ENCODE peak calls at places on chromosomes 16 and 17, in nine cellular contexts. One of them, this sample, is unnamed.

GRCh38 chr16:49281843-49282642 is 405 bp upstream of the CBLN1 start:
- DNase-seq in NCI-H1105: peak; percentile 99
- DNase-seq in neural crest cell: peak; percentile 95
- DNase-seq in stimulated activated CD4-positive, alpha-beta T cell treated with anti-CD3 and anti-CD28 coated beads, Interleukin-1b, Interleukin-23, amount 100 ng/mL, for 48 hours: peak; percentile 79
- DNase-seq in amniotic stem cell: no peak
- DNase-seq in left cardiac atrium: peak; percentile 87
- DNase-seq in uterus: peak; percentile 47
- DNase-seq in occipital lobe: peak; percentile 86
- DNase-seq in IMR-90: peak; percentile 16
- DNase-seq in this sample: no peak

GRCh38 chr16:55686671-55687070 is 30.9 kb downstream of the SLC6A2 start:
- DNase-seq in NCI-H1105: no peak
- DNase-seq in occipital lobe: no peak
- DNase-seq in uterus: no peak
- DNase-seq in neural crest cell: no peak
- DNase-seq in stimulated activated CD4-positive, alpha-beta T cell treated with anti-CD3 and anti-CD28 coated beads, Interleukin-1b, Interleukin-23, amount 100 ng/mL, for 48 hours: no peak
- DNase-seq in left cardiac atrium: no peak
- DNase-seq in IMR-90: no peak
- DNase-seq in amniotic stem cell: no peak
- DNase-seq in this sample: no peak

GRCh38 chr17:19502517-19502916 is 31.1 kb upstream of the SLC47A1 start:
- DNase-seq in IMR-90: no peak
- DNase-seq in stimulated activated CD4-positive, alpha-beta T cell treated with anti-CD3 and anti-CD28 coated beads, Interleukin-1b, Interleukin-23, amount 100 ng/mL, for 48 hours: peak; percentile 61
- DNase-seq in left cardiac atrium: no peak
- DNase-seq in occipital lobe: no peak
- DNase-seq in NCI-H1105: no peak
- DNase-seq in amniotic stem cell: no peak
- DNase-seq in uterus: no peak
- DNase-seq in neural crest cell: no peak
- DNase-seq in this sample: no peak

GRCh38 chr16:86772671-86773338 is 194.5 kb downstream of the FOXL1 start:
- DNase-seq in NCI-H1105: no peak
- DNase-seq in occipital lobe: no peak
- DNase-seq in uterus: no peak
- DNase-seq in stimulated activated CD4-positive, alpha-beta T cell treated with anti-CD3 and anti-CD28 coated beads, Interleukin-1b, Interleukin-23, amount 100 ng/mL, for 48 hours: no peak
- DNase-seq in neural crest cell: no peak
- DNase-seq in IMR-90: peak; percentile 58
- DNase-seq in amniotic stem cell: peak; percentile 72
- DNase-seq in left cardiac atrium: no peak
- DNase-seq in this sample: peak; percentile 81

GRCh38 chr16:77290451-77291110 is 91.4 kb downstream of the SYCE1L start:
- DNase-seq in neural crest cell: no peak
- DNase-seq in NCI-H1105: peak; percentile 43
- DNase-seq in amniotic stem cell: no peak
- DNase-seq in IMR-90: peak; percentile 59
- DNase-seq in left cardiac atrium: no peak
- DNase-seq in uterus: no peak
- DNase-seq in stimulated activated CD4-positive, alpha-beta T cell treated with anti-CD3 and anti-CD28 coated beads, Interleukin-1b, Interleukin-23, amount 100 ng/mL, for 48 hours: no peak
- DNase-seq in occipital lobe: no peak
- DNase-seq in this sample: peak; percentile 14

GRCh38 chr17:82529914-82530300 is 10.4 kb downstream of the FOXK2 start:
- DNase-seq in neural crest cell: no peak
- DNase-seq in IMR-90: no peak
- DNase-seq in amniotic stem cell: no peak
- DNase-seq in occipital lobe: no peak
- DNase-seq in uterus: no peak
- DNase-seq in left cardiac atrium: no peak
- DNase-seq in stimulated activated CD4-positive, alpha-beta T cell treated with anti-CD3 and anti-CD28 coated beads, Interleukin-1b, Interleukin-23, amount 100 ng/mL, for 48 hours: no peak
- DNase-seq in NCI-H1105: no peak
- DNase-seq in this sample: no peak

GRCh38 chr16:64254443-64255367 is 867.2 kb downstream of the CDH11 start:
- DNase-seq in stimulated activated CD4-positive, alpha-beta T cell treated with anti-CD3 and anti-CD28 coated beads, Interleukin-1b, Interleukin-23, amount 100 ng/mL, for 48 hours: no peak
- DNase-seq in left cardiac atrium: no peak
- DNase-seq in neural crest cell: no peak
- DNase-seq in uterus: no peak
- DNase-seq in NCI-H1105: no peak
- DNase-seq in occipital lobe: no peak
- DNase-seq in amniotic stem cell: no peak
- DNase-seq in IMR-90: no peak
- DNase-seq in this sample: no peak

GRCh38 chr16:11034005-11034404 is 89.6 kb downstream of the CLEC16A start:
- DNase-seq in amniotic stem cell: no peak
- DNase-seq in NCI-H1105: no peak
- DNase-seq in occipital lobe: no peak
- DNase-seq in IMR-90: peak; percentile 92
- DNase-seq in neural crest cell: no peak
- DNase-seq in stimulated activated CD4-positive, alpha-beta T cell treated with anti-CD3 and anti-CD28 coated beads, Interleukin-1b, Interleukin-23, amount 100 ng/mL, for 48 hours: no peak
- DNase-seq in left cardiac atrium: no peak
- DNase-seq in uterus: peak; percentile 63
- DNase-seq in this sample: peak; percentile 96

GRCh38 chr16:27485811-27486210 is 63.9 kb downstream of the GTF3C1 start:
- DNase-seq in amniotic stem cell: no peak
- DNase-seq in left cardiac atrium: no peak
- DNase-seq in NCI-H1105: no peak
- DNase-seq in IMR-90: no peak
- DNase-seq in neural crest cell: no peak
- DNase-seq in stimulated activated CD4-positive, alpha-beta T cell treated with anti-CD3 and anti-CD28 coated beads, Interleukin-1b, Interleukin-23, amount 100 ng/mL, for 48 hours: no peak
- DNase-seq in occipital lobe: no peak
- DNase-seq in uterus: no peak
- DNase-seq in this sample: no peak

GRCh38 chr16:2216330-2216729 is 1.7 kb upstream of the PGP start:
- DNase-seq in left cardiac atrium: no peak
- DNase-seq in occipital lobe: no peak
- DNase-seq in NCI-H1105: no peak
- DNase-seq in uterus: no peak
- DNase-seq in neural crest cell: no peak
- DNase-seq in stimulated activated CD4-positive, alpha-beta T cell treated with anti-CD3 and anti-CD28 coated beads, Interleukin-1b, Interleukin-23, amount 100 ng/mL, for 48 hours: no peak
- DNase-seq in IMR-90: no peak
- DNase-seq in amniotic stem cell: no peak
- DNase-seq in this sample: no peak

GRCh38 chr17:51711581-51711980 is 446.9 kb downstream of the CA10 start:
- DNase-seq in IMR-90: no peak
- DNase-seq in neural crest cell: no peak
- DNase-seq in stimulated activated CD4-positive, alpha-beta T cell treated with anti-CD3 and anti-CD28 coated beads, Interleukin-1b, Interleukin-23, amount 100 ng/mL, for 48 hours: no peak
- DNase-seq in NCI-H1105: no peak
- DNase-seq in left cardiac atrium: no peak
- DNase-seq in amniotic stem cell: no peak
- DNase-seq in uterus: no peak
- DNase-seq in occipital lobe: no peak
- DNase-seq in this sample: no peak

GRCh38 chr17:76318586-76318985 is 10.5 kb upstream of the QRICH2 start:
- DNase-seq in stimulated activated CD4-positive, alpha-beta T cell treated with anti-CD3 and anti-CD28 coated beads, Interleukin-1b, Interleukin-23, amount 100 ng/mL, for 48 hours: no peak
- DNase-seq in NCI-H1105: no peak
- DNase-seq in left cardiac atrium: no peak
- DNase-seq in neural crest cell: no peak
- DNase-seq in uterus: no peak
- DNase-seq in amniotic stem cell: no peak
- DNase-seq in IMR-90: peak; percentile 85
- DNase-seq in occipital lobe: no peak
- DNase-seq in this sample: no peak

GRCh38 chr16:27398894-27399853 is 2.8 kb upstream of the IL21R start:
- DNase-seq in uterus: no peak
- DNase-seq in stimulated activated CD4-positive, alpha-beta T cell treated with anti-CD3 and anti-CD28 coated beads, Interleukin-1b, Interleukin-23, amount 100 ng/mL, for 48 hours: no peak
- DNase-seq in NCI-H1105: no peak
- DNase-seq in amniotic stem cell: no peak
- DNase-seq in left cardiac atrium: no peak
- DNase-seq in occipital lobe: no peak
- DNase-seq in IMR-90: no peak
- DNase-seq in neural crest cell: no peak
- DNase-seq in this sample: no peak

GRCh38 chr17:55897301-55897700 is 146.4 kb downstream of the PCTP start:
- DNase-seq in neural crest cell: no peak
- DNase-seq in amniotic stem cell: no peak
- DNase-seq in uterus: peak; percentile 21
- DNase-seq in NCI-H1105: no peak
- DNase-seq in left cardiac atrium: peak; percentile 39
- DNase-seq in IMR-90: no peak
- DNase-seq in occipital lobe: no peak
- DNase-seq in stimulated activated CD4-positive, alpha-beta T cell treated with anti-CD3 and anti-CD28 coated beads, Interleukin-1b, Interleukin-23, amount 100 ng/mL, for 48 hours: no peak
- DNase-seq in this sample: no peak

GRCh38 chr17:61770752-61771533 is 92.4 kb downstream of the BRIP1 start:
- DNase-seq in uterus: no peak
- DNase-seq in occipital lobe: no peak
- DNase-seq in NCI-H1105: no peak
- DNase-seq in amniotic stem cell: no peak
- DNase-seq in stimulated activated CD4-positive, alpha-beta T cell treated with anti-CD3 and anti-CD28 coated beads, Interleukin-1b, Interleukin-23, amount 100 ng/mL, for 48 hours: no peak
- DNase-seq in neural crest cell: no peak
- DNase-seq in left cardiac atrium: no peak
- DNase-seq in IMR-90: peak; percentile 88
- DNase-seq in this sample: peak; percentile 70

This sample was measured in fibroblast of gingiva.